ENCODE peak calls at places on chromosomes 16 and 17, in five cellular contexts. O, P, T, N and V are unnamed samples.

GRCh38 chr17:73686126-73686525 is 41.9 kb upstream of the SDK2 start:
- DNase-seq in O (no peak), T (no peak), P (no peak), N (no peak), V (no peak)

GRCh38 chr17:57925361-57925990 is 29.7 kb downstream of the CUEDC1 start:
- DNase-seq in T (no peak), O (no peak), P (no peak), N (no peak), V (no peak)

GRCh38 chr17:69166957-69167356 is 25.3 kb upstream of the ABCA6 start:
- DNase-seq in O (no peak), N (no peak), T (no peak), P (no peak), V (no peak)

GRCh38 chr16:87854907-87855683 is 14.2 kb downstream of the SLC7A5 start:
- DNase-seq in P (no peak), O (no peak), N (no peak), T (no peak), V (no peak)

GRCh38 chr16:11087691-11088431 is 143.5 kb downstream of the CLEC16A start:
- DNase-seq in P (no peak), T (no peak), O (no peak), N (no peak), V (no peak)

GRCh38 chr17:52606098-52606497 is 447.6 kb upstream of the CA10 start:
- DNase-seq in N (no peak), P (no peak), O (no peak), T (no peak), V (no peak)

GRCh38 chr16:14018848-14019247 is 52.3 kb upstream of the MRTFB start:
- DNase-seq in T (no peak), N (no peak), P (no peak), O (no peak), V (no peak)

GRCh38 chr17:45841098-45841497 is 3.6 kb upstream of the SPPL2C start:
- DNase-seq in T (no peak), O (no peak), P (no peak), N (peak; percentile 0), V (no peak)

GRCh38 chr17:78900816-78901215 is 2.2 kb downstream of the CEP295NL start:
- DNase-seq in O (no peak), N (no peak), P (no peak), T (no peak), V (no peak)

GRCh38 chr16:49776085-49776501 is 79.8 kb downstream of the ZNF423 start:
- DNase-seq in N (peak; percentile 36), T (peak; percentile 56), O (no peak), P (no peak), V (no peak)

GRCh38 chr17:19448341-19449268 is 37.6 kb downstream of the RNF112 start:
- DNase-seq in P (peak; percentile 54), T (no peak), O (no peak), N (no peak), V (no peak)

GRCh38 chr17:51921500-51921899 is 237.0 kb downstream of the CA10 start:
- DNase-seq in N (no peak), T (no peak), P (no peak), O (no peak), V (no peak)

GRCh38 chr16:9527976-9528375 is 436.5 kb downstream of the HAPSTR1 start:
- DNase-seq in P (no peak), T (no peak), O (no peak), N (no peak), V (no peak)

GRCh38 chr16:21603920-21604319 is 4.5 kb downstream of the METTL9 start:
- DNase-seq in T (no peak), P (no peak), O (no peak), N (no peak), V (no peak)

GRCh38 chr17:27956601-27957445 is 63.7 kb upstream of the LYRM9 start:
- DNase-seq in P (peak; percentile 67), O (no peak), T (no peak), N (no peak), V (peak; percentile 57)

GRCh38 chr16:31710134-31710533 is 163.5 kb upstream of the ZNF267 start:
- DNase-seq in N (no peak), P (no peak), T (no peak), O (no peak), V (no peak)

GRCh38 chr16:80347900-80348299 is 192.9 kb upstream of the DYNLRB2 start:
- DNase-seq in T (peak; percentile 76), N (no peak), O (peak; percentile 33), P (peak; percentile 49), V (no peak)

GRCh38 chr16:10835281-10835931 is 16.8 kb upstream of the TVP23A start:
- DNase-seq in O (no peak), N (no peak), P (no peak), T (peak; percentile 14), V (no peak)

GRCh38 chr17:80895366-80895765 is 96.3 kb upstream of the CHMP6 start:
- DNase-seq in P (no peak), T (no peak), N (no peak), O (no peak), V (no peak)

GRCh38 chr16:4085405-4085970 is 30.8 kb downstream of the ADCY9 start:
- DNase-seq in O (peak; percentile 59), P (peak; percentile 65), N (no peak), T (no peak), V (no peak)

GRCh38 chr17:50779747-50780363 is 12.5 kb upstream of the ANKRD40CL start:
- DNase-seq in O (no peak), T (no peak), N (no peak), P (no peak), V (no peak)

GRCh38 chr16:49463529-49463928 is 89.9 kb downstream of the C16orf78 start:
- DNase-seq in T (no peak), P (no peak), O (peak; percentile 26), N (no peak), V (peak; percentile 21)

GRCh38 chr16:19236561-19236960 is 49.0 kb upstream of the CLEC19A start:
- DNase-seq in T (no peak), O (no peak), N (no peak), P (no peak), V (no peak)

DNA sequence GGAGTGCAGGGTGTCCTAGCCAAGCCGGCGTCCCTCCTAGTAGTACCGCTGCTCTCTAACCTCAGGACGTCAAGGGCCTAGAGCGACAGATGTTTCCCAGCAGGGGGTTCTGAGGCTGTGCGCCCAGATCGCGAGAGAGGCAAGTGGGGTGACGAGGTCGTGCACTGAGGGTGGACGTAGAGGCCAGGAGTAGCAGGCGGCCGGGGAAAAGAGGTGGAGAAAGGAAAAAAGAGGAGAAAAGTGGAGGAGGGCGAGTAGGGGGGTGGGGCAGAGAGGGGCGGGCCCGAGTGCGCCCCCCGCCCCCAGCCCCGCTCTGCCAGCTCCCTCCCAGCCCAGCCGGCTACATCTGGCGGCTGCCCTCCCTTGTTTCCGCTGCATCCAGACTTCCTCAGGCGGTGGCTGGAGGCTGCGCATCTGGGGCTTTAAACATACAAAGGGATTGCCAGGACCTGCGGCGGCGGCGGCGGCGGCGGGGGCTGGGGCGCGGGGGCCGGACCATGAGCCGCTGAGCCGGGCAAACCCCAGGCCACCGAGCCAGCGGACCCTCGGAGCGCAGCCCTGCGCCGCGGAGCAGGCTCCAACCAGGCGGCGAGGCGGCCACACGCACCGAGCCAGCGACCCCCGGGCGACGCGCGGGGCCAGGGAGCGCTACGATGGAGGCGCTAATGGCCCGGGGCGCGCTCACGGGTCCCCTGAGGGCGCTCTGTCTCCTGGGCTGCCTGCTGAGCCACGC is at the start of gene MMP2:
- DNase-seq in T (peak; percentile 87), P (no peak), O (peak; percentile 76), N (peak; percentile 80), V (no peak)
- H3K4me3 ChIP-seq in T (peak within 1 kb of the TSS; percentile 69), P (peak within 1 kb of the TSS; percentile 30), O (peak within 1 kb of the TSS; percentile 41), N (peak within 1 kb of the TSS; percentile 65), V (peak within 1 kb of the TSS; percentile 55)

GRCh38 chr17:4049546-4049945 is 85.3 kb upstream of the ATP2A3 start:
- DNase-seq in P (no peak), N (no peak), T (no peak), O (no peak), V (no peak)

GRCh38 chr17:4053596-4053995 is 89.2 kb downstream of the ZZEF1 start:
- DNase-seq in O (no peak), N (no peak), T (no peak), P (no peak), V (no peak)

GRCh38 chr17:4059656-4060055 is 83.2 kb downstream of the ZZEF1 start:
- DNase-seq in O (no peak), T (no peak), P (no peak), N (no peak), V (no peak)

GRCh38 chr17:4057731-4058130 is 85.1 kb downstream of the ZZEF1 start:
- DNase-seq in T (no peak), O (no peak), P (no peak), N (no peak), V (no peak)

DNA sequence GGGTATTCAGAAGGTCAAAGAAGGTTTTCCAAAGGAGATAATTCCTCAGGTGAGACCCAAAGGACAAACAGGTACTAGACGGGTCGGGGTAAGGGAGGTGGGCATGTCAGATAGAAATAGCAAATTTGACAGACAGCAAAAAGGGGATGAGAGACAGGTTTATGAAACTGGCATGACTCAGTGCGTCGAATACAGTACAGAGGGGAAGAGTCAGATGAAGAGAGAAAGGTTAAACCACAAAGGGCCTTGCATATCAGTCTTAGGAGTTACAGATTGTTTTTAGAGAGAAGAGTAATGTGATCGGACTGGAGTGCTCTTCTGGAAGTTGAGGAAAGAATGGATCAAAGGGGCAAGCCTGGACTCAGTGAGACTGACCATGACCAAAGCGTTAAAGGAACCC is 88.4 kb downstream of the ZZEF1 start:
- DNase-seq in T (no peak), P (no peak), N (no peak), O (no peak), V (no peak)
- H3K36me3 ChIP-seq in T (peaks cover 20% of the 10 kb centered on the region), P (no peaks in the 10 kb centered on the region), N (peaks cover 38% of the 10 kb centered on the region), O (peaks cover 100% of the 10 kb centered on the region), V (peaks cover 21% of the 10 kb centered on the region)

GRCh38 chr16:54282202-54282922 is 4.2 kb downstream of the IRX3 start:
- DNase-seq in T (peak; percentile 58), N (peak; percentile 44), O (peak; percentile 68), P (peak; percentile 35), V (peak; percentile 89)

GRCh38 chr16:54275956-54276355 is 10.6 kb downstream of the IRX3 start:
- DNase-seq in T (no peak), P (peak; percentile 7), N (no peak), O (no peak), V (no peak)

GRCh38 chr16:54281535-54282201 is 4.9 kb downstream of the IRX3 start:
- DNase-seq in T (no peak), N (no peak), P (no peak), O (no peak), V (peak; percentile 43)

GRCh38 chr16:54280751-54281150 is 5.8 kb downstream of the IRX3 start:
- DNase-seq in T (no peak), N (no peak), O (no peak), P (peak; percentile 37), V (no peak)

GRCh38 chr16:54277845-54278703 is 8.5 kb downstream of the IRX3 start:
- DNase-seq in O (peak; percentile 64), P (peak; percentile 21), N (no peak), T (no peak), V (no peak)
- H3K4me3 ChIP-seq in O (no peak overlapping the region), P (no peak overlapping the region), N (no peak overlapping the region), T (no peak overlapping the region), V (peak overlapping the region; percentile 53)

GRCh38 chr16:2926660-2927646 is 15.2 kb downstream of the FLYWCH1 start:
- DNase-seq in T (peak; percentile 91), O (peak; percentile 82), N (peak; percentile 84), P (peak; percentile 77), V (peak; percentile 81)

GRCh38 chr16:2928796-2929195 is 17.1 kb downstream of the FLYWCH1 start:
- DNase-seq in T (no peak), N (no peak), P (no peak), O (no peak), V (no peak)

GRCh38 chr16:2933136-2933535 is 21.4 kb downstream of the FLYWCH1 start:
- DNase-seq in P (no peak), N (no peak), O (no peak), T (no peak), V (no peak)

GRCh38 chr16:2930236-2930635 is 18.5 kb downstream of the FLYWCH1 start:
- DNase-seq in O (no peak), P (no peak), N (no peak), T (no peak), V (no peak)

GRCh38 chr16:2929693-2930092 is 18.0 kb downstream of the FLYWCH1 start:
- DNase-seq in O (no peak), T (no peak), N (no peak), P (no peak), V (no peak)
- H3K36me3 ChIP-seq in O (peaks cover 47% of the 10 kb centered on the region), T (peaks cover 4% of the 10 kb centered on the region), N (no peaks in the 10 kb centered on the region), P (no peaks in the 10 kb centered on the region), V (no peaks in the 10 kb centered on the region)